ENCODE peak calls at places on chromosomes 1 and 21, in five cellular contexts. U is body of pancreas, O is heart left ventricle, W is esophagus squamous epithelium, G is transverse colon. Z is an unnamed sample. For H3K4me1 and H3K9me3, the result is how much of the 10 kb centered on the place peaks cover.

GRCh38 chr1:201748331-201748730 is 80.6 kb upstream of the IPO9 start:
- DNase-seq in U (no peak), O (no peak), W (no peak), G (no peak), Z (no peak)

GRCh38 chr1:178005450-178005849 is 35.6 kb upstream of the SEC16B start:
- DNase-seq in U (no peak), O (no peak), W (no peak), G (no peak), Z (no peak)

GRCh38 chr21:42760977-42761751 is 107.7 kb downstream of the PDE9A start:
- DNase-seq in U (no peak), O (no peak), W (no peak), G (no peak), Z (no peak)

GRCh38 chr1:110765640-110766335 is 91.0 kb upstream of the KCNA3 start:
- DNase-seq in U (peak), O (peak), W (no peak), G (peak), Z (peak)

GRCh38 chr1:82515650-82516049 is 714.9 kb downstream of the ADGRL2 start:
- DNase-seq in U (no peak), O (no peak), W (no peak), G (no peak), Z (no peak)

GRCh38 chr1:8145525-8145924 is 119.4 kb upstream of the ERRFI1 start:
- DNase-seq in U (no peak), O (no peak), W (no peak), G (no peak), Z (peak)

GRCh38 chr21:35257413-35257812 is 208.3 kb upstream of the RUNX1 start:
- DNase-seq in U (peak), O (peak), W (no peak), G (peak), Z (peak)

GRCh38 chr1:55244476-55245109 is 29.4 kb upstream of the USP24 start:
- DNase-seq in U (no peak), O (no peak), W (no peak), G (no peak), Z (no peak)

GRCh38 chr1:4768553-4768952 is 114.1 kb downstream of the AJAP1 start:
- DNase-seq in U (no peak), O (no peak), W (no peak), G (no peak), Z (no peak)

GRCh38 chr1:212680691-212681090 is 18.9 kb downstream of the BATF3 start:
- DNase-seq in U (no peak), O (no peak), W (no peak), G (no peak), Z (no peak)

GRCh38 chr1:107139833-107140702 is 771 bp upstream of the NTNG1 start:
- DNase-seq in U (peak), O (no peak), W (no peak), G (peak), Z (no peak)

GRCh38 chr1:78143152-78143551 is 97.4 kb downstream of the GIPC2 start:
- DNase-seq in U (no peak), O (no peak), W (no peak), G (no peak), Z (no peak)

GRCh38 chr1:9181990-9182783 is 52.4 kb upstream of the H6PD start:
- DNase-seq in U (peak), O (peak), W (no peak), G (peak), Z (no peak)

GRCh38 chr1:27233677-27234053 is 767 bp upstream of the WDTC1 start:
- DNase-seq in U (no peak), O (no peak), W (no peak), G (peak), Z (no peak)

GRCh38 chr1:21234779-21235178 is 55.5 kb downstream of the ECE1 start:
- DNase-seq in U (no peak), O (no peak), W (no peak), G (no peak), Z (no peak)

GRCh38 chr1:21237386-21238088 is 52.7 kb downstream of the ECE1 start:
- DNase-seq in U (peak), O (no peak), W (no peak), G (no peak), Z (no peak)

GRCh38 chr1:21233480-21233879 is 56.8 kb downstream of the ECE1 start:
- DNase-seq in U (no peak), O (no peak), W (no peak), G (no peak), Z (no peak)

GRCh38 chr1:21238141-21238800 is 52.0 kb downstream of the ECE1 start:
- DNase-seq in U (no peak), O (no peak), W (no peak), G (no peak), Z (peak)

DNA sequence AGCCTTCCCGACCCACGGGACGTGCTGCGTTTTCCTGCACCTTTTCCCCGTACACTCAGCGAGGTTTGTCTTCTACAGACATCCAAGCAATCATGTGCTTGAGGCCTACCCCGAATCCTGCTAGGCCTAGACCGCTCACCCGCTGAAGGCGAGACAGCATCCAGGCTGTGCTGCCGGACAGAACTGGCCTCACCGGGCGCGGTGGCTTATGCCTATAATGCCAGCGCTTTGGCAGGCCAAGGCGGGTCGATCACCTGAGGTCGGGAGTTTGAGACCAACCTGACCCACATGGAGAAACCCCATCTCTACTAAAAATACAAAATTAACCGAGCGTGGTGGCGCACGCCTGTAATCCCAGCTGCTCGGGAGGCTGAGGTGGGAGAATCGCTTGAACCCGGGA is 54.1 kb downstream of the ECE1 start:
- DNase-seq in U (no peak), O (no peak), W (no peak), G (no peak), Z (no peak)
- H3K27ac ChIP-seq in U (peak), O (no peak), W (no peak), G (no peak), Z (no peak)

GRCh38 chr1:158013840-158014520 is 20.5 kb downstream of the KIRREL1 start:
- DNase-seq in U (no peak), O (no peak), W (no peak), G (no peak), Z (no peak)
- H3K4me1 ChIP-seq in U (under half), O (half or more), W (half or more), G (half or more), Z (half or more)

GRCh38 chr1:45033356-45033755 is 21.3 kb downstream of the UROD start:
- DNase-seq in U (no peak), O (no peak), W (no peak), G (no peak), Z (no peak)
- H3K9me3 ChIP-seq in U (under half), O (under half), W (under half), G (under half), Z (under half)

DNA sequence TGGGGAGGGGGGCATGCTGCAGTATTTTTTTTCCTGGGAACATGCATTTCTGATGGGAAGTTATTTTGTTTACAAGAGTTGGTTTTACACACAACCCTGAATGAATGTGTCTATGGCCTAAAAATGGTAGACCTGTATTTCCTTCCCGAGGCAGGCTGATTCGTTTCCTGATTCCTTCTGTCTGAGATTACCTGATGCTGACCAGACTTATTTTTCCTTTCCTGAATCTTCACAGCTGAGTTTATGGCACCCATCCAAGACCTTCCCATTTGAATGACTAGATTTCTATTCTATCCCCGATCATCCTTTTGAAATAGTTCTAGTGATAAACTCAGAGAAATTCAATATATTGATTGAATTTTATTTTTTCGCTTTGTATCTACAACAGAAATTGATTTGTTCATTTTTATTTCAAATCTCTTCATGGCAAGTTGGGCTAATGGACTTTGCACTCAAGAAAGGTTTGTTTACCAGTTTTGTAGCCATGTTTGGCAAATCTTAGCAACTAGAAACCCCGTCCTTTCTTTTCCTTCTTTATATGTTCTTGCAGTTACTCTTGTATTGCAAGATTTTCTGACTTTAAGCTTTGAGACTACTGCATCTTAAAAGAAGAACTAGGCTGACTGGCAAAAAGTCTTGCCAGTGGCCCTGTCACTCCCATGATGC is 15.9 kb upstream of the PLEKHM2 start:
- DNase-seq in U (peak), O (no peak), W (no peak), G (no peak), Z (no peak)
- H3K27ac ChIP-seq in U (peak), O (no peak), W (no peak), G (no peak), Z (no peak)

Z was measured in SJCRH30.